ENCODE peak calls at places on chromosome 9, in seven cellular contexts. One of them, this sample, is unnamed.
A peak's percentile ranks its signal among the peaks of the same experiment; 100 is the strongest.

GRCh38 chr9:617441-618085 is 223.9 kb upstream of the DMRT1 start:
- DNase-seq in HepG2: no peak
- DNase-seq in HCT116: no peak
- DNase-seq in SK-N-SH: no peak
- DNase-seq in GM12878: no peak
- DNase-seq in H1: no peak
- DNase-seq in K562: no peak
- DNase-seq in this sample: no peak

GRCh38 chr9:21392270-21392669 is 7.1 kb upstream of the IFNA2 start:
- DNase-seq in HepG2: peak; percentile 56
- DNase-seq in HCT116: peak; percentile 80
- DNase-seq in SK-N-SH: peak; percentile 23
- DNase-seq in GM12878: no peak
- DNase-seq in H1: no peak
- DNase-seq in K562: no peak
- DNase-seq in this sample: no peak

GRCh38 chr9:14097215-14097614 is 216.7 kb downstream of the NFIB start:
- DNase-seq in HepG2: no peak
- DNase-seq in HCT116: no peak
- DNase-seq in SK-N-SH: peak; percentile 41
- DNase-seq in GM12878: no peak
- DNase-seq in H1: no peak
- DNase-seq in K562: no peak
- DNase-seq in this sample: no peak

GRCh38 chr9:111052831-111053230 is 14.6 kb upstream of the LPAR1 start:
- DNase-seq in HepG2: no peak
- DNase-seq in HCT116: no peak
- DNase-seq in SK-N-SH: no peak
- DNase-seq in GM12878: no peak
- DNase-seq in H1: no peak
- DNase-seq in K562: no peak
- DNase-seq in this sample: no peak

GRCh38 chr9:109968702-109969450 is 188.9 kb downstream of the PALM2AKAP2 start:
- DNase-seq in HepG2: peak; percentile 6
- DNase-seq in HCT116: no peak
- DNase-seq in SK-N-SH: no peak
- DNase-seq in GM12878: no peak
- DNase-seq in H1: peak; percentile 52
- DNase-seq in K562: no peak
- DNase-seq in this sample: peak; percentile 68

GRCh38 chr9:16119861-16120641 is 567.2 kb downstream of the CCDC171 start:
- DNase-seq in HepG2: no peak
- DNase-seq in HCT116: no peak
- DNase-seq in SK-N-SH: no peak
- DNase-seq in GM12878: no peak
- DNase-seq in H1: no peak
- DNase-seq in K562: no peak
- DNase-seq in this sample: no peak

GRCh38 chr9:98409637-98410173 is 154.3 kb upstream of the TBC1D2 start:
- DNase-seq in HepG2: no peak
- DNase-seq in HCT116: no peak
- DNase-seq in SK-N-SH: no peak
- DNase-seq in GM12878: no peak
- DNase-seq in H1: no peak
- DNase-seq in K562: no peak
- DNase-seq in this sample: no peak

GRCh38 chr9:128920381-128921058 is at the start of gene PHYHD1:
- DNase-seq in HepG2: no peak
- DNase-seq in HCT116: no peak
- DNase-seq in SK-N-SH: no peak
- DNase-seq in GM12878: no peak
- DNase-seq in H1: no peak
- DNase-seq in K562: no peak
- DNase-seq in this sample: no peak

GRCh38 chr9:93536167-93536566 is 40.2 kb upstream of the PHF2 start:
- DNase-seq in HepG2: no peak
- DNase-seq in HCT116: no peak
- DNase-seq in SK-N-SH: no peak
- DNase-seq in GM12878: no peak
- DNase-seq in H1: no peak
- DNase-seq in K562: no peak
- DNase-seq in this sample: no peak

GRCh38 chr9:95099321-95100070 is 218.0 kb downstream of the FANCC start:
- DNase-seq in HepG2: no peak
- DNase-seq in HCT116: no peak
- DNase-seq in SK-N-SH: no peak
- DNase-seq in GM12878: no peak
- DNase-seq in H1: no peak
- DNase-seq in K562: no peak
- DNase-seq in this sample: no peak

GRCh38 chr9:76218868-76219462 is 175.3 kb downstream of the RFK start:
- DNase-seq in HepG2: no peak
- DNase-seq in HCT116: no peak
- DNase-seq in SK-N-SH: no peak
- DNase-seq in GM12878: no peak
- DNase-seq in H1: no peak
- DNase-seq in K562: no peak
- DNase-seq in this sample: peak; percentile 23

GRCh38 chr9:87577746-87578145 is 80.1 kb downstream of the DAPK1 start:
- DNase-seq in HepG2: no peak
- DNase-seq in HCT116: no peak
- DNase-seq in SK-N-SH: no peak
- DNase-seq in GM12878: no peak
- DNase-seq in H1: no peak
- DNase-seq in K562: no peak
- DNase-seq in this sample: no peak

GRCh38 chr9:100739208-100739607 is 161.3 kb downstream of the CAVIN4 start:
- DNase-seq in HepG2: no peak
- DNase-seq in HCT116: no peak
- DNase-seq in SK-N-SH: no peak
- DNase-seq in GM12878: no peak
- DNase-seq in H1: no peak
- DNase-seq in K562: no peak
- DNase-seq in this sample: no peak

GRCh38 chr9:6842584-6842947 is 84.8 kb downstream of the KDM4C start:
- DNase-seq in HepG2: no peak
- DNase-seq in HCT116: no peak
- DNase-seq in SK-N-SH: no peak
- DNase-seq in GM12878: no peak
- DNase-seq in H1: no peak
- DNase-seq in K562: no peak
- DNase-seq in this sample: no peak

GRCh38 chr9:89685698-89686097 is 80.9 kb downstream of the GADD45G start:
- DNase-seq in HepG2: no peak
- DNase-seq in HCT116: no peak
- DNase-seq in SK-N-SH: no peak
- DNase-seq in GM12878: no peak
- DNase-seq in H1: no peak
- DNase-seq in K562: no peak
- DNase-seq in this sample: no peak

GRCh38 chr9:38107405-38107804 is 38.4 kb upstream of the SHB start:
- DNase-seq in HepG2: no peak
- DNase-seq in HCT116: no peak
- DNase-seq in SK-N-SH: no peak
- DNase-seq in GM12878: no peak
- DNase-seq in H1: no peak
- DNase-seq in K562: no peak
- DNase-seq in this sample: no peak

GRCh38 chr9:38109601-38110000 is 40.6 kb upstream of the SHB start:
- DNase-seq in HepG2: no peak
- DNase-seq in HCT116: no peak
- DNase-seq in SK-N-SH: no peak
- DNase-seq in GM12878: no peak
- DNase-seq in H1: no peak
- DNase-seq in K562: no peak
- DNase-seq in this sample: no peak

GRCh38 chr9:38108326-38108725 is 39.3 kb upstream of the SHB start:
- DNase-seq in HepG2: no peak
- DNase-seq in HCT116: no peak
- DNase-seq in SK-N-SH: no peak
- DNase-seq in GM12878: no peak
- DNase-seq in H1: no peak
- DNase-seq in K562: no peak
- DNase-seq in this sample: no peak

GRCh38 chr9:38106488-38106887 is 37.5 kb upstream of the SHB start:
- DNase-seq in HepG2: no peak
- DNase-seq in HCT116: no peak
- DNase-seq in SK-N-SH: no peak
- DNase-seq in GM12878: no peak
- DNase-seq in H1: no peak
- DNase-seq in K562: no peak
- DNase-seq in this sample: no peak

DNA sequence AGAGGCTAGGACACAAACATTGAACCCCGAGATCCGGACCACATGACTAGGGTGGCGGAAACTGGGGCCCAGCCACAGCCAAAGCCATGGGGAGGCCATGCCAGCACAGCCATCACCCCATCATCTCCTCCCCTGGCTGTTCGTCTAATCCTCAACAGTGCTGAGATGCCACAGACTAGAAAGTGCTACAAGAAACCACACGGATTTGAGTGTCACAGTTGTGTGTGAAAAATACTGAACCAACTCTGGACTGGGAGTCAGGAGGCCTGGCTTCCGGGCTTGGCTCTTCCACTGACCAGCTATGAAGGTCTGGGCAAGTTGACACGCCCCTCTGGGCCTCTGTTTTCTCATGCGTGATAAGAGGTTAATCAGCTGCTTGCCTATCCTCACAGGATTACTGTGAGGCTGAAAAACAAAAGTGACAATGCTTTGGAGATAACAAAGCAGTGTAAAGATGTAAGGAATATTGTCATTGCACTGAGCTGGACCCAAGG is 38.8 kb upstream of the SHB start:
- DNase-seq in HepG2: no peak
- DNase-seq in HCT116: no peak
- DNase-seq in SK-N-SH: no peak
- DNase-seq in GM12878: no peak
- DNase-seq in H1: no peak
- DNase-seq in K562: peak; percentile 79
- DNase-seq in this sample: no peak
- TF ChIP-seq JUND in HepG2: no peak
- TF ChIP-seq JUND in HCT116: no peak
- TF ChIP-seq JUND in SK-N-SH: no peak
- TF ChIP-seq JUND in GM12878: no peak
- TF ChIP-seq JUND in H1: no peak
- TF ChIP-seq JUND in K562: peak; percentile 41
- TF ChIP-seq JUND in this sample: no peak

DNA sequence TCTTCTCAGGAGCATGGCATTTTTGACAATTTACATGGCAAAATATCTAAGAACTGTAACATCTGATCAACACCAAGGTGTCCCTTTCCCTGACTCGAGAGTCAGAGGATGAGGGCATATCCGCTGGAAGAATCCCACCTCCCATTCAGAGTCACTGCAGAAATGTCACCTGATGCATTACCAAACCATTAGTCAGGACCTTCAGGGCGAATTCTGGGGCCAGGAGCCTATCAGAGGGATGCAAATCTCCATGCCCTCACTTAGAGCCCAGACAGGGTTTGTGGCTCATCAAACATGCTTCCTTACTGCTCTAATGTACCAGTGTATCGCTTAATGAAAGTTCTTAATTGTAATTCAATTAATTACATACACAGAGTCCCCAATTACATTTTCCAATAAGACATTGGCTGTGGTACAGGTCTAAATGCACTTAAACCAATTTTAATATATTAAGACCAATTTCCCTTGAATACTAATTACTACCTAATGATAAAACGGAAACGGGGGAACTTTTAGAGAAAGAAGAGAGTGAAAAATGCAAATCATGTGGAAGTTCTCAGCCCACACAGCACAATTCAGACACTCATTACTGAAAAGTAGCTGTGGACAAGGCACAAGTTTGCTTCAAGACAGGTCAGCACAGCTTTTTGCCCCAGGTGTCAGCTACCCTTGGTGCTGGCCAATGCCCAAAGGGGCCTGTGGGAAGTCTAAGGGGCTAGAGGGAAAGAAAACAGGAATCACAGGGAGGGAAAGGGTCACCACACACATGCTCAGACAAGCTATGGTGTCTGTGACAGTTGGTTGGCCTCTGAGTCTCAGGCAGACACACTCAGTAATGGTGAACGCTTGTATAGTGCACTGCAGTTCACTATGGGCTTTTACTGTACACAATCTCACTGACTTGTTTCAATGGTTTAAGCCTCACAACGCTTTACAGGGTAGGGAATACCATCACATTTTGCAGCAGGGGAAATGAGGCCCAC is 211.6 kb downstream of the MAPKAP1 start:
- DNase-seq in HepG2: no peak
- DNase-seq in HCT116: peak; percentile 21
- DNase-seq in SK-N-SH: no peak
- DNase-seq in GM12878: peak; percentile 53
- DNase-seq in H1: no peak
- DNase-seq in K562: no peak
- DNase-seq in this sample: no peak
- TF ChIP-seq JUND in HepG2: no peak
- TF ChIP-seq JUND in HCT116: peak; percentile 30
- TF ChIP-seq JUND in SK-N-SH: no peak
- TF ChIP-seq JUND in GM12878: no peak
- TF ChIP-seq JUND in H1: no peak
- TF ChIP-seq JUND in K562: no peak
- TF ChIP-seq JUND in this sample: no peak

GRCh38 chr9:34049630-34050384 is 1.1 kb upstream of the UBAP2 start:
- DNase-seq in HepG2: no peak
- DNase-seq in HCT116: no peak
- DNase-seq in SK-N-SH: peak; percentile 21
- DNase-seq in GM12878: no peak
- DNase-seq in H1: peak; percentile 51
- DNase-seq in K562: peak; percentile 55
- DNase-seq in this sample: no peak
- TF ChIP-seq JUND in HepG2: no peak
- TF ChIP-seq JUND in HCT116: no peak
- TF ChIP-seq JUND in SK-N-SH: no peak
- TF ChIP-seq JUND in GM12878: no peak
- TF ChIP-seq JUND in H1: no peak
- TF ChIP-seq JUND in K562: no peak
- TF ChIP-seq JUND in this sample: no peak

DNA sequence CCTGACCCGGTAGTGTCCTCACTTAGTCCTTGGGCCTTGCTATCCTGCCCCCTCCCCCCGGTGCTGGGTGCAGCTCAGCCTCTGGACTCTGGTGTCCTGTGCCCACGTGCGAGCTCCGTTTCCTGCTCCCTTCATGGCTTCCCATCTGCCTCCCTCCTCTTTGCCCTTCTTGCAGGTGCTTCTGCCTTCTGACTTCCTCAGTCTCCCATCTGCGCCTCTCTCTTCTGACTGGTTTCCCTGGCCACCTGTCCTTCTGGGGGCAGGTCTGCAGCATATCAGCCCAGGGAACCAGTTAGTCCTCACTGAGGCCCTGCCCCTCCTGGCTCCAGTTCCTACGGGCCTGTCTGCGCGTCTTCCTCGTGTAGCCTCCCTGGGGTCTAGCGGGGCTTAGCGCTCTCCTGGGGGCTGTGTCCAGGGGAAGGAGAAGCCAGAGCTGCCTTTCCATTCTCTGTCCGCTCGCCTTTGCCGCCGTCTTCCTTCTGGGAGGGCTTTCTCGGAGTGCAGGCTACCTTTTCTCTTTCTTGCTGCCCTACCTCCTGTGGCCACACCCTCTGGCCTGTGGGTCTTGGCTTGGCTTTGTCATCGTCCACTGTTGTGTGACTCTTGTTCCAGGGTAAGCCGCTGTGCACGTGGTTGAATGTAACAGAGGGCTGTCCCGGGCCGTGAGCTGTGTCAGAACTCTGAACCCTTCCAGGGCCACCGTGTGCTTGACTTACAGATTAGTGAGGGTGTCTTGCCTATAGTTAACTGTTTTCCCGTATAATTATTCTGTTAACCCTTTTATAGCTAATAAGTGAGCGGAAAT is 51.8 kb downstream of the EHMT1 start:
- DNase-seq in HepG2: peak; percentile 85
- DNase-seq in HCT116: no peak
- DNase-seq in SK-N-SH: no peak
- DNase-seq in GM12878: no peak
- DNase-seq in H1: peak; percentile 69
- DNase-seq in K562: peak; percentile 89
- DNase-seq in this sample: peak; percentile 52
- TF ChIP-seq JUND in HepG2: no peak
- TF ChIP-seq JUND in HCT116: no peak
- TF ChIP-seq JUND in SK-N-SH: no peak
- TF ChIP-seq JUND in GM12878: no peak
- TF ChIP-seq JUND in H1: no peak
- TF ChIP-seq JUND in K562: peak; percentile 20
- TF ChIP-seq JUND in this sample: no peak

This sample was measured in T47D.